ENCODE peak calls at places on chromosomes 16 and 17, in five cellular contexts. A, Q, U, S and M are unnamed samples.

GRCh38 chr16:24282129-24282528 is 26.0 kb downstream of the CACNG3 start:
- DNase-seq in A (no peak), Q (no peak), U (no peak), S (no peak), M (no peak)

GRCh38 chr16:28186752-28187151 is 25.0 kb downstream of the XPO6 start:
- DNase-seq in A (no peak), Q (no peak), U (peak; percentile 63), S (no peak), M (no peak)

GRCh38 chr17:7348478-7349242 is 3.3 kb upstream of the KCTD11 start:
- DNase-seq in A (no peak), Q (no peak), U (peak; percentile 47), S (no peak), M (no peak)

GRCh38 chr17:19403021-19403420 is 8.0 kb upstream of the RNF112 start:
- DNase-seq in A (no peak), Q (no peak), U (no peak), S (no peak), M (no peak)

GRCh38 chr17:10117085-10117484 is 81.3 kb downstream of the GAS7 start:
- DNase-seq in A (no peak), Q (no peak), U (no peak), S (no peak), M (no peak)

GRCh38 chr17:81059026-81059425 is 24.1 kb downstream of the BAIAP2 start:
- DNase-seq in A (no peak), Q (no peak), U (no peak), S (no peak), M (no peak)

GRCh38 chr17:36949461-36949927 is 740 bp downstream of the AATF start:
- DNase-seq in A (no peak), Q (no peak), U (peak; percentile 37), S (no peak), M (no peak)

GRCh38 chr16:3640207-3640606 is 14.3 kb upstream of the DNASE1 start:
- DNase-seq in A (no peak), Q (no peak), U (no peak), S (no peak), M (no peak)

GRCh38 chr17:29747660-29748059 is 124.9 kb upstream of the CORO6 start:
- DNase-seq in A (no peak), Q (no peak), U (no peak), S (no peak), M (no peak)

GRCh38 chr16:57868913-57869520 is 66.7 kb upstream of the KIFC3 start:
- DNase-seq in A (no peak), Q (no peak), U (no peak), S (no peak), M (no peak)

GRCh38 chr17:70271672-70272071 is 102.3 kb downstream of the KCNJ2 start:
- DNase-seq in A (no peak), Q (no peak), U (no peak), S (no peak), M (no peak)

GRCh38 chr16:3734084-3734757 is 16.9 kb upstream of the TRAP1 start:
- DNase-seq in A (no peak), Q (no peak), U (no peak), S (no peak), M (no peak)

GRCh38 chr16:48949636-48950035 is 332.0 kb downstream of the CBLN1 start:
- DNase-seq in A (no peak), Q (peak; percentile 2), U (peak; percentile 19), S (no peak), M (no peak)

GRCh38 chr17:80082403-80083135 is 18.8 kb upstream of the GAA start:
- DNase-seq in A (peak; percentile 87), Q (no peak), U (peak; percentile 78), S (peak; percentile 67), M (peak; percentile 81)

GRCh38 chr16:69084301-69084700 is 21.2 kb upstream of the HAS3 start:
- DNase-seq in A (no peak), Q (no peak), U (peak; percentile 53), S (no peak), M (no peak)

GRCh38 chr16:11016993-11017392 is 72.6 kb downstream of the CLEC16A start:
- DNase-seq in A (no peak), Q (no peak), U (peak; percentile 58), S (no peak), M (peak; percentile 56)

GRCh38 chr17:76337413-76337777 is 16.3 kb downstream of the PRPSAP1 start:
- DNase-seq in A (no peak), Q (no peak), U (peak; percentile 18), S (no peak), M (no peak)

GRCh38 chr17:82229686-82230626 is 1.1 kb downstream of the SLC16A3 start:
- DNase-seq in A (no peak), Q (no peak), U (no peak), S (no peak), M (peak; percentile 49)

GRCh38 chr16:57993897-57994296 is 6.6 kb downstream of the ZNF319 start:
- DNase-seq in A (no peak), Q (no peak), U (no peak), S (no peak), M (no peak)

GRCh38 chr17:37541880-37542675 is 52.4 kb downstream of the DUSP14 start:
- DNase-seq in A (no peak), Q (no peak), U (peak; percentile 83), S (no peak), M (no peak)

GRCh38 chr16:72847187-72848044 is 200.5 kb downstream of the ZFHX3 start:
- DNase-seq in A (peak; percentile 42), Q (no peak), U (peak; percentile 36), S (peak; percentile 30), M (peak; percentile 63)

GRCh38 chr17:55763856-55764255 is 13.0 kb downstream of the PCTP start:
- DNase-seq in A (no peak), Q (no peak), U (no peak), S (no peak), M (no peak)

DNA sequence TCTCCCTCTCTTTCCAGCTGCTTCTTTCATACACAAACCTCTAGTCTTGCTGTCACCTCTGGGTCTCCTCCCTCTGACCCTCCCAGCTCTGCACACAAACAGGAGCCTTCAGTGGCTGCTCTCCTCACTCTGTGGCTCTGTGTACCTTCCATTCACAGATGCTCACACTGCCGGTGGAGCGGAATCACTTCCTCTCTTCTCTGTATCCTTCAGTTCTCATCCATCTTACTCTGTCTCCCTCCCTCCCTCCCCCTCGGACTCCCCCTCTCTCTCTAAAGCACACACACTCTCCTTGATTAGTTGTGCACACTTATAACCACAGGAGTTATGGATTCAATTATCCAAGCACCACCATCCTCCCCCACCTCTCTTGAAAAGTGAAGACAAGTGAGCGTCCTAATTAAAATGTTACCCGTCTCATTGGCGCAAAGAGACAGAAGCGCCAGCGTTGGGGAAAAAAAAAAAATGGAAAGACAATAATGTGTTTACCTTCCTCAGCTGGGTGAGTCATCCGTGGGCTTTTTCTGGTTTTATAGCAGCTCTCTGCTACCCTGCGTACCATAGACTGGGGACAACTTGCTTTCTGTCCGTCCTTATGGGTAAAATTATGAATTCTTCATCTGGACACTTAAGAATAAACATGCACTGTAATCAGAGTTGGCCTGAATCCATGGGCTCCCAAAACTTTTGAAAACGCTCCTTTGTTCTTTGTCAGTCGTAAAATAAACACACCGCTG is 90.9 kb downstream of the SHISA6 start:
- DNase-seq in A (no peak), Q (no peak), U (no peak), S (no peak), M (no peak)
- TF ChIP-seq BHLHE40 in A (no peak), Q (no peak), U (no peak), S (no peak), M (no peak)

GRCh38 chr16:53129281-53130192 is 74.7 kb downstream of the CHD9 start:
- DNase-seq in A (peak; percentile 28), Q (no peak), U (peak; percentile 81), S (peak; percentile 25), M (no peak)

GRCh38 chr16:53131050-53131362 is 76.2 kb downstream of the CHD9 start:
- DNase-seq in A (no peak), Q (no peak), U (no peak), S (no peak), M (no peak)

GRCh38 chr16:53132406-53132805 is 77.6 kb downstream of the CHD9 start:
- DNase-seq in A (no peak), Q (no peak), U (no peak), S (no peak), M (no peak)

GRCh38 chr16:53131363-53132071 is 76.7 kb downstream of the CHD9 start:
- DNase-seq in A (peak; percentile 58), Q (no peak), U (peak; percentile 31), S (peak; percentile 68), M (peak; percentile 55)

GRCh38 chr16:53130193-53131049 is 75.6 kb downstream of the CHD9 start:
- DNase-seq in A (peak; percentile 92), Q (peak; percentile 68), U (peak; percentile 92), S (peak; percentile 99), M (peak; percentile 96)
- TF ChIP-seq BHLHE40 in A (no peak), Q (no peak), U (no peak), S (peak; percentile 61), M (no peak)

GRCh38 chr16:50204426-50205108 is 51.5 kb downstream of the TENT4B start:
- DNase-seq in A (no peak), Q (no peak), U (no peak), S (no peak), M (no peak)

GRCh38 chr16:50209548-50210265 is 56.6 kb downstream of the TENT4B start:
- DNase-seq in A (no peak), Q (no peak), U (no peak), S (no peak), M (no peak)

GRCh38 chr16:50210266-50211038 is 55.9 kb upstream of the ADCY7 start:
- DNase-seq in A (peak; percentile 64), Q (peak; percentile 48), U (peak; percentile 87), S (peak; percentile 67), M (peak; percentile 52)

GRCh38 chr16:50207652-50208051 is 54.5 kb downstream of the TENT4B start:
- DNase-seq in A (no peak), Q (no peak), U (peak; percentile 72), S (no peak), M (no peak)

GRCh38 chr16:50208460-50208931 is 55.4 kb downstream of the TENT4B start:
- DNase-seq in A (no peak), Q (no peak), U (peak; percentile 73), S (no peak), M (no peak)
- TF ChIP-seq BHLHE40 in A (no peak), Q (no peak), U (no peak), S (no peak), M (no peak)

DNA sequence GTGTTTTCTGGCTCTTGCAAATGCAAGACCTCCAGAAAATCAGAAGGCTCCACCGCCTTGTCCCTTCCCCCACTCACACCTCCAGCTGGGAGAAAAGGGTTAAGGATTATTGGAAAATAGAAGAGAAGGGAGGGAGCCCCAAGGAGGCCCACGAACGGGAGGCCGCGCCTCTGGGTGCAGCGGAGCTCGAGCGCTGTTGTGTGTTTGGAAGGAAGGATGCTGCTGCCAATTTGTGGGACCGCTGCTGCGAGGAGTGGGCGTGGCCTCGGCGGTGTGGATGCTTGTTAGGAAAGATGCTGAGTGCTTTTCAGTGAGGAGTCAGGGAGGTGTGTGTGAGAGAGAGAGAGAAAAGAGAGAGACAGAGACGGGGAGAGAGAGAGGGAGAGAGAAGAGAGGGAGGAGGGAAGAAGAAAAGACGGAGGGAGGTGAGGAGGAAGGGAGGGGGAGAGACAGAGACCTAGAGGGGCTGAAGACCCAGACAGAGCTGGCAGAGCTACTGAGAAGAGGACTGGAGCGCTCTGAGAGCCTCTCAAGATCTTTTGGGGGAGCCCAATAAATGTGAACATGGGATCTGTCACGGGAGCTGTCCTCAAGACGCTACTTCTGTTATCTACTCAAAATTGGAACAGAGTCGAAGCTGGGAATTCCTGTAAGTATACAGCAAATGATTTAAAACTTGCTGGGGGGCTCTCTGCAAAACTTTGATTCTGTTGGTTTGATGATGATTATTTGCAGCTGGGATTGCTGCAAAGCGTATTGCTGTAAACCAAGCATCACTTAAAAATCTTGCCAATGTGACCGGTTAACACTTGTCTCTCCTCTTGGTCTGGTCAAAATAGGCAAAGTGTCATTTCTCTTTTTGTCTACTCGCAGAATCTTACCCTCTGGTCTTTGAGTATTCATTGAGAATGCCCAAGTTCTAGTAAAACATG is at the start of gene CNTNAP4:
- DNase-seq in A (peak; percentile 6), Q (no peak), U (no peak), S (no peak), M (no peak)
- TF ChIP-seq BHLHE40 in A (no peak), Q (no peak), U (no peak), S (no peak), M (no peak)